ENCODE peak calls at places on chromosomes 6 and 20, in six cellular contexts. J is IMR-90, T is H1, P is heart right ventricle, M is kidney, A is GM23248. S is an unnamed sample.
A peak's percentile ranks its signal among the peaks of the same experiment; 100 is the strongest.

GRCh38 chr20:46677608-46678007 is 11.6 kb downstream of the TP53RK start:
- DNase-seq in A (no peak), J (no peak), P (no peak), T (no peak), M (no peak), S (no peak)

GRCh38 chr6:169798764-169799473 is 47.5 kb downstream of the ERMARD start:
- DNase-seq in J (no peak), M (no peak), A (no peak), P (no peak), T (no peak), S (no peak)

GRCh38 chr20:2691663-2692035 is 931 bp upstream of the EBF4 start:
- DNase-seq in J (no peak), M (no peak), P (no peak), T (no peak), A (no peak), S (no peak)

GRCh38 chr6:25280617-25280990 is 1.4 kb downstream of the CARMIL1 start:
- DNase-seq in J (no peak), P (no peak), M (no peak), T (no peak), A (peak; percentile 15), S (no peak)

GRCh38 chr20:47051936-47052566 is 157.4 kb downstream of the EYA2 start:
- DNase-seq in J (no peak), P (no peak), M (no peak), A (no peak), T (no peak), S (no peak)

GRCh38 chr6:36642913-36643817 is 35.3 kb upstream of the CDKN1A start:
- DNase-seq in P (peak; percentile 82), J (peak; percentile 90), M (peak; percentile 91), T (no peak), A (peak; percentile 96), S (peak; percentile 94)

GRCh38 chr20:4782373-4782772 is 60.7 kb downstream of the PRND start:
- DNase-seq in A (no peak), T (no peak), P (no peak), J (no peak), M (no peak), S (no peak)

GRCh38 chr20:53966774-53967398 is 103.5 kb downstream of the BCAS1 start:
- DNase-seq in J (no peak), T (no peak), A (no peak), M (no peak), P (no peak), S (no peak)

GRCh38 chr6:167937948-167938911 is 59.2 kb upstream of the KIF25 start:
- DNase-seq in A (no peak), P (no peak), J (no peak), M (no peak), T (peak; percentile 43), S (no peak)

GRCh38 chr6:154496191-154496590 is 14.3 kb downstream of the CNKSR3 start:
- DNase-seq in J (no peak), A (no peak), M (no peak), P (no peak), T (no peak), S (no peak)

GRCh38 chr20:59170406-59171349 is 7.1 kb downstream of the ZNF831 start:
- DNase-seq in M (no peak), P (no peak), J (no peak), A (no peak), T (no peak), S (no peak)

DNA sequence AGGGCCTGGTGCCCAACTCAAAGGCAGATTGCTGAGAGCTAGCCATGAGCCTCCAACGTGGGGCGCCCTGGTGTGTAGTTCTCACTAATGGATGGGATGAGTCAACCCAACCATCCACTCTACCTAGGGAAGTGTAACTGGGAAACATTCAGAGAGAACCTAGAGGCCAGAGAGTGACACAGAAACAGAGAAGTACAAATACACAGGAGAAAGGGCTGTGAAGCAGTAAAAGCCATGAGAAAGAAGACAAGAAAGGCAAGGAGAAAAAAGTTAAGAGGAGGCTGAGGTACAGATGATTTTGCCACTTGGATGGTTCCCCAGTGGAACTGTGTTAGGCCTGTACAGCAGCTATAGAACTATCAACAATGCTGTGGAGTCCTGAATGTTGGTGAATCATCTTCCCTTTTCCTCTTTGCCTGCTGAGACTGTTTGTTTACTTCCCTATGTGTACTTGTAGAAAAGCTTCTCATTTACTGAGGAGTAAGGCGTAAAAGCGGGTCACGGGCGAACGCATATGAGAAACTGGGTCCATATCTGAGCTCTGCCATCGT is 39.0 kb downstream of the MAN1A1 start:
- DNase-seq in T (no peak), P (no peak), M (no peak), J (peak; percentile 54), A (no peak), S (no peak)
- H3K36me3 ChIP-seq in T (no peaks in the 10 kb centered on the region), P (no peaks in the 10 kb centered on the region), M (no peaks in the 10 kb centered on the region), J (peaks cover 3% of the 10 kb centered on the region), A (no peaks in the 10 kb centered on the region), S (no peaks in the 10 kb centered on the region)

GRCh38 chr6:142796024-142796423 is 149.0 kb downstream of the HIVEP2 start:
- DNase-seq in A (no peak), T (no peak), P (no peak), M (no peak), J (no peak), S (no peak)
- H3K4me3 ChIP-seq in A (no peak overlapping the region), T (no peak overlapping the region), P (no peak overlapping the region), M (no peak overlapping the region), J (no peak overlapping the region), S (no peak overlapping the region)

GRCh38 chr20:31425797-31426196 is 14.6 kb upstream of the DEFB123 start:
- DNase-seq in J (no peak), M (no peak), P (no peak), T (no peak), A (no peak), S (no peak)
- H3K9me3 ChIP-seq in J (no peaks in the 10 kb centered on the region), M (no peaks in the 10 kb centered on the region), P (no peaks in the 10 kb centered on the region), T (peaks cover 57% of the 10 kb centered on the region), A (no peaks in the 10 kb centered on the region), S (no peaks in the 10 kb centered on the region)

GRCh38 chr20:57396638-57397003 is 5.4 kb downstream of the RBM38 start:
- DNase-seq in J (no peak), M (no peak), A (no peak), P (no peak), T (no peak), S (no peak)
- H3K36me3 ChIP-seq in J (peaks cover 29% of the 10 kb centered on the region), M (peaks cover 7% of the 10 kb centered on the region), A (no peaks in the 10 kb centered on the region), P (no peaks in the 10 kb centered on the region), T (peaks cover 44% of the 10 kb centered on the region), S (peaks cover 69% of the 10 kb centered on the region)

DNA sequence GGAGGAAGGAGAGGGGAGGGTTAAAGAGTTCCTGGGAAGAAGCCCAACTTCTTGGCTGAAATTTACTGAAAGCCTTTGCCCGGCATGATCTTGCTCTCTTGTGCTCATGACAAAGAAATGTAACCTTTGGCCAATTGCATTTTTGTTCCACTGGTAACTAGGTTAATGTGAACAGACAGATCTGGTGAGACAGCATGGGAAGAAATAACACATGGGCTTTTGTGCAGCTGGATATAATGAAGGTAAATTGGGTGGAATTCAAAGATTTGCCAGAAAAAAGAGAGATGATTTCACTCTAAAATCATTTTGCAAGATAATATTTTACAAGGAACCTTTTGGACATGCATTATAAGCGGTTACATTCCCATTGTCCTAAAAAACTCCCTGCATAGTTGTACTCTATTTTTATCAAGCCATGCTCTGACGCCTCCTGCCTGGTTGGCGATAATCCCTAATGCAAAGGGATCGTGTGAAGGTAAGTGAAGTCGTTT is 161.1 kb upstream of the AGPAT4 start:
- DNase-seq in M (no peak), A (peak; percentile 95), P (no peak), J (peak; percentile 95), T (no peak), S (peak; percentile 73)
- H3K4me3 ChIP-seq in M (no peak overlapping the region), A (peak overlapping the region; percentile 41), P (peak overlapping the region; percentile 10), J (no peak overlapping the region), T (no peak overlapping the region), S (no peak overlapping the region)

DNA sequence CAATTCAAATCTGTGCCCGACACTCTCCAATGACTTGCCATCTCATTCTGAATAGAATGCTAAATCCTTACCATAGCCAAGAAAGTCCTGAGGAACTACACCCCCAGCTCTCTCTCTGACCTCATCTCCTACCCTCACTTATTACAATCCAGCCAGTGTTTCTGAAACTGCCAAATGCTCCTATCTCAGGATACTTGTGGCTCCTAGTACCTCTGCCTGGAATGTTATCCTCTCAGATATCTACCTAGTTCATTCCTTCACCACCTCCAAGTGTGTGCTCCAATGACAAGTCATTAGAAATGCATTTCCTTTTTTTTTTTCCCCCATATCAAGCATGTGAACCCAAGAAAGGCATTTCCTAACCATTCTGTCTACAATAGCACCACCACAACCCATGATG is 24.4 kb downstream of the ZNF184 start:
- DNase-seq in A (no peak), T (no peak), P (no peak), J (no peak), M (no peak), S (no peak)
- H3K9me3 ChIP-seq in A (peaks cover 10% of the 10 kb centered on the region), T (peaks cover 56% of the 10 kb centered on the region), P (peaks cover 35% of the 10 kb centered on the region), J (peaks cover 47% of the 10 kb centered on the region), M (peaks cover 64% of the 10 kb centered on the region), S (peaks cover 77% of the 10 kb centered on the region)

GRCh38 chr20:15406072-15406471 is 1068.7 kb upstream of the FLRT3 start:
- DNase-seq in A (no peak), T (no peak), M (no peak), P (no peak), J (no peak), S (no peak)
- H3K36me3 ChIP-seq in A (no peaks in the 10 kb centered on the region), T (no peaks in the 10 kb centered on the region), M (no peaks in the 10 kb centered on the region), P (no peaks in the 10 kb centered on the region), J (no peaks in the 10 kb centered on the region), S (no peaks in the 10 kb centered on the region)

S was measured in MG63.